ENCODE peak calls at places on chromosomes 5 and 9, in six cellular contexts. U is foreskin fibroblast; X is naive thymus-derived CD4-positive, alpha-beta T cell; V is A549; A is HAP-1; T is AG04449. R is an unnamed sample.

GRCh38 chr5:91018712-91019371 is 364.3 kb downstream of the ARRDC3 start:
- DNase-seq in A (no peak), U (no peak), X (no peak), T (no peak), V (no peak), R (no peak)

GRCh38 chr5:36820900-36821299 is 55.7 kb upstream of the NIPBL start:
- DNase-seq in U (no peak), V (no peak), T (no peak), A (no peak), X (no peak), R (no peak)

GRCh38 chr5:62590396-62590795 is 11.8 kb downstream of the LRRC70 start:
- DNase-seq in A (no peak), T (no peak), V (no peak), U (no peak), X (no peak), R (no peak)

GRCh38 chr9:15155826-15156225 is 151.2 kb downstream of the TTC39B start:
- DNase-seq in U (no peak), V (no peak), T (no peak), X (no peak), A (no peak), R (no peak)

GRCh38 chr5:40233268-40233667 is 446.4 kb upstream of the PTGER4 start:
- DNase-seq in A (no peak), T (no peak), V (no peak), U (peak; percentile 24), X (no peak), R (no peak)

GRCh38 chr5:137336161-137336560 is 163.0 kb downstream of the SPOCK1 start:
- DNase-seq in V (no peak), T (no peak), X (no peak), U (no peak), A (no peak), R (no peak)

GRCh38 chr5:107124376-107124775 is 546.4 kb downstream of the EFNA5 start:
- DNase-seq in A (no peak), T (no peak), V (no peak), U (no peak), X (no peak), R (no peak)

GRCh38 chr5:33556330-33557328 is 115.9 kb downstream of the TARS1 start:
- DNase-seq in V (no peak), U (no peak), T (no peak), A (no peak), X (no peak), R (no peak)

GRCh38 chr9:110602281-110602680 is 22.7 kb upstream of the SVEP1 start:
- DNase-seq in T (no peak), U (peak; percentile 47), A (no peak), X (no peak), V (no peak), R (no peak)

GRCh38 chr9:125761685-125762084 is 14.5 kb downstream of the PBX3 start:
- DNase-seq in A (no peak), X (no peak), T (no peak), V (no peak), U (no peak), R (no peak)

GRCh38 chr9:93027750-93028149 is 30.8 kb upstream of the SUSD3 start:
- DNase-seq in U (no peak), T (no peak), X (no peak), V (no peak), A (no peak), R (no peak)

GRCh38 chr9:14031015-14031414 is 282.9 kb downstream of the NFIB start:
- DNase-seq in V (no peak), X (no peak), A (peak; percentile 14), U (peak; percentile 55), T (no peak), R (no peak)

GRCh38 chr9:90420714-90421513 is 221.7 kb downstream of the DIRAS2 start:
- DNase-seq in X (no peak), V (no peak), A (no peak), U (no peak), T (no peak), R (no peak)

GRCh38 chr5:40406426-40407211 is 273.1 kb upstream of the PTGER4 start:
- DNase-seq in T (no peak), X (peak; percentile 55), A (no peak), V (no peak), U (no peak), R (no peak)

GRCh38 chr9:20117482-20117881 is 328.6 kb upstream of the SLC24A2 start:
- DNase-seq in V (no peak), T (no peak), A (no peak), U (no peak), X (no peak), R (no peak)

GRCh38 chr5:9440517-9440916 is 105.4 kb downstream of the SEMA5A start:
- DNase-seq in U (peak; percentile 79), T (peak; percentile 37), X (no peak), A (no peak), V (no peak), R (no peak)

GRCh38 chr9:87501806-87502205 is 4.1 kb downstream of the DAPK1 start:
- DNase-seq in X (no peak), U (no peak), A (no peak), T (no peak), V (no peak), R (no peak)

GRCh38 chr9:87503970-87504369 is 6.3 kb downstream of the DAPK1 start:
- DNase-seq in T (no peak), U (no peak), V (no peak), A (no peak), X (no peak), R (no peak)

GRCh38 chr9:87500491-87500890 is 2.8 kb downstream of the DAPK1 start:
- DNase-seq in V (no peak), A (no peak), X (no peak), T (no peak), U (no peak), R (no peak)

GRCh38 chr9:87500894-87501656 is 3.4 kb downstream of the DAPK1 start:
- DNase-seq in V (no peak), X (no peak), U (no peak), T (no peak), A (no peak), R (no peak)

GRCh38 chr9:87502446-87503232 is 5.0 kb downstream of the DAPK1 start:
- DNase-seq in A (no peak), X (no peak), U (no peak), V (no peak), T (no peak), R (no peak)
- H3K4me3 ChIP-seq in A (no peak overlapping the region), X (no peak overlapping the region), U (no peak overlapping the region), V (peak overlapping the region; percentile 1), T (no peak overlapping the region), R (no peak overlapping the region)

DNA sequence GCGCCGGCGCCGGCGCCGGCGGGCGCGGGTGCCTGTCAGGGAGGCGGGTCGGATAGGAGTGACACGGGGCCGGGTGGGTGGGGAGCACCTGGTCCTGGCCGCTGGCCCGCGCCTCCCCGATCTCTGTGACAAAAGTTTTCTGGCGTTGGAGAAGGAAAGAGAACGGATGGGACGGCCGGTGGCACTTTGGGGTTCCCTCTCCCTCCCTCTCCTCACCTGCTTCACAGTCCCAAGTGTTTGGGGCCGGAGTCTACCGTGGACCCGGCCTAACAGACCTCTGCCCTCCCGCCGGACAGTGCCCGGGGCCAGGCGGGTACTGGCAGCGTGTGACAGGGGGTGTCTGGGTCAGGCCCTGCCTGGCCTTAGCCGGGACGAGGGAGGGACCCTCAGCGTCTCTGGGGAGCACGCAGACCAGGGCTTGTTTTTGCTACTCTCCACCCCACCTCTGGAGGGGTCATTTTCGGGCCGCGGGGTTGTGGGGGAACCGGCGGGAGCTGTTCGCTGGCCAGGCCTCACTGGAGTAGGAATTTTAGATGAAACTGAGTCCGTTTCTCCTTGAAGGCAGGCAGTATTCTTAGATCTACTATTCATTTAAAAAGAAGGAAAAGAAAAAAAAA is 1.7 kb downstream of the PRDM6 start:
- DNase-seq in U (no peak), T (no peak), V (no peak), X (no peak), A (no peak), R (no peak)
- H3K4me3 ChIP-seq in U (peak overlapping the region; percentile 67), T (peak overlapping the region; percentile 59), V (peak overlapping the region; percentile 64), X (no peak overlapping the region), A (peak overlapping the region; percentile 60), R (peak overlapping the region; percentile 93)

DNA sequence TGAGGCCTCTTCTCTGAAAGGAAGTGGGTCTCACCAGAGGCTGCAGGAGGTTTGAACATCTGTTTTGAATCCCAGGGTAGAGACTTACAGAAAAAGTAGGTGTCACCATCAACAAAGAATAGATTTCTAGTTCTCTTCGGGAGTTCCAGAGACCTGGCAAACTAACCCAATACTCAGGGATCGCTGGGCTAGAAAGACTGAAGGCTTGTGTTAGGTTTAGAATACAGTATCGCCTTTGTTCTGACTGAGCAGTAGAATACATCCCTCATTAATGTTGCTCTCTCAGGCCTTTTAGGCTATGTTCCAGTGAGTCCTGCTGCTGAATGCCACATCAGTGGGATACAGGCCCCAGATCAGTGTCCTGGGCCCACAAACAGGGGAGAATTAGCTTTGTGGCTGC is 27.2 kb downstream of the RUSC2 start:
- DNase-seq in T (no peak), V (no peak), X (no peak), A (no peak), U (no peak), R (no peak)
- H3K4me3 ChIP-seq in T (no peak overlapping the region), V (no peak overlapping the region), X (no peak overlapping the region), A (no peak overlapping the region), U (no peak overlapping the region), R (no peak overlapping the region)

GRCh38 chr9:128689820-128690683 is 1.0 kb downstream of the SET start:
- DNase-seq in X (peak; percentile 46), T (no peak), V (peak; percentile 56), U (no peak), A (no peak), R (no peak)
- H3K4me3 ChIP-seq in X (peak overlapping the region; percentile 84), T (peak overlapping the region; percentile 84), V (peak overlapping the region; percentile 100), U (peak overlapping the region; percentile 91), A (peak overlapping the region; percentile 64), R (peak overlapping the region; percentile 79)

R was measured in thoracic aorta.